ENCODE peak calls at places on chromosomes 1 and 21, in ten cellular contexts. Z is lung microvascular endothelial cell; M is effector memory CD8-positive, alpha-beta T cell; C is progenitor cell of endocrine pancreas; Y is AG04450; X is mucosa of descending colon; B is cardiac muscle cell; O is BE2C; K is activated T-cell treated with anti-CD3 and anti-CD28 coated beads for 1 hour; T is ELF-1. W is an unnamed sample.
A peak's percentile ranks its signal among the peaks of the same experiment; 100 is the strongest.

GRCh38 chr1:2151252-2151651 is 43.3 kb downstream of the FAAP20 start:
- DNase-seq in O (no peak), K (no peak), M (no peak), C (no peak), Z (peak; percentile 25), Y (no peak), B (no peak), X (no peak), T (no peak), W (no peak)

GRCh38 chr1:11746092-11746491 is 10.2 kb downstream of the AGTRAP start:
- DNase-seq in M (no peak), T (no peak), Z (peak; percentile 35), K (no peak), Y (no peak), C (no peak), B (no peak), O (no peak), X (no peak), W (no peak)

GRCh38 chr1:236654957-236655356 is 31.3 kb upstream of the ACTN2 start:
- DNase-seq in Y (no peak), O (no peak), X (no peak), T (no peak), C (no peak), B (no peak), M (no peak), Z (no peak), K (no peak), W (no peak)

GRCh38 chr1:167938083-167938482 is 1.2 kb upstream of the MPC2 start:
- DNase-seq in M (no peak), X (no peak), Z (no peak), B (peak; percentile 4), Y (no peak), C (no peak), T (no peak), K (no peak), O (no peak), W (no peak)

GRCh38 chr1:5509664-5510452 is 482.4 kb downstream of the NPHP4 start:
- DNase-seq in C (peak; percentile 82), M (peak; percentile 70), X (peak; percentile 72), K (peak; percentile 69), Z (peak; percentile 42), T (peak; percentile 71), B (peak; percentile 66), Y (no peak), O (peak; percentile 48), W (peak; percentile 36)

GRCh38 chr1:99613716-99614115 is 32.2 kb upstream of the PALMD start:
- DNase-seq in Z (no peak), O (no peak), Y (no peak), T (no peak), X (no peak), K (no peak), C (no peak), B (no peak), M (no peak), W (no peak)

GRCh38 chr21:25837545-25838263 is 102.9 kb downstream of the GABPA start:
- DNase-seq in B (no peak), M (no peak), O (no peak), T (no peak), C (no peak), Y (peak; percentile 59), K (no peak), X (no peak), Z (peak; percentile 79), W (no peak)

GRCh38 chr1:54407201-54407956 is 1.2 kb upstream of the SSBP3 start:
- DNase-seq in K (peak; percentile 38), B (peak; percentile 95), M (peak; percentile 59), Y (peak; percentile 83), C (peak; percentile 47), Z (peak; percentile 95), T (peak; percentile 93), X (peak; percentile 91), O (peak; percentile 59), W (peak; percentile 87)

GRCh38 chr1:29280780-29281131 is 44.4 kb downstream of the PTPRU start:
- DNase-seq in Z (peak; percentile 37), C (no peak), T (no peak), Y (no peak), O (no peak), X (no peak), B (no peak), M (no peak), K (no peak), W (no peak)

W was measured in KG1.